ENCODE peak calls at places on chromosomes 1 and 21, in five cellular contexts. J is pancreas; T is effector memory CD4-positive, alpha-beta T cell; X is upper lobe of left lung; L is K562. Q is an unnamed sample.
A peak's percentile ranks its signal among the peaks of the same experiment; 100 is the strongest.

GRCh38 chr1:185341196-185341781 is 24.2 kb upstream of the IVNS1ABP start:
- DNase-seq in J (no peak), T (no peak), X (no peak), L (no peak), Q (no peak)

GRCh38 chr21:36461918-36462486 is 17.9 kb downstream of the CLDN14 start:
- DNase-seq in J (no peak), T (no peak), X (no peak), L (no peak), Q (no peak)

GRCh38 chr1:65832296-65832695 is 39.6 kb downstream of the PDE4B start:
- DNase-seq in J (no peak), T (no peak), X (no peak), L (no peak), Q (no peak)

GRCh38 chr1:186950547-186950946 is 121.8 kb downstream of the PLA2G4A start:
- DNase-seq in J (no peak), T (no peak), X (no peak), L (no peak), Q (no peak)

GRCh38 chr1:71656902-71657301 is 576.1 kb upstream of the ZRANB2 start:
- DNase-seq in J (no peak), T (no peak), X (no peak), L (no peak), Q (no peak)

GRCh38 chr1:202113690-202114300 is 8.9 kb upstream of the GPR37L1 start:
- DNase-seq in J (no peak), T (no peak), X (no peak), L (no peak), Q (no peak)

GRCh38 chr1:201573030-201573429 is 34.1 kb downstream of the NAV1 start:
- DNase-seq in J (no peak), T (no peak), X (no peak), L (no peak), Q (peak; percentile 58)

GRCh38 chr1:216961516-216961915 is 238.3 kb upstream of the ESRRG start:
- DNase-seq in J (no peak), T (no peak), X (no peak), L (no peak), Q (no peak)

GRCh38 chr1:213287987-213288386 is 236.9 kb downstream of the RPS6KC1 start:
- DNase-seq in J (no peak), T (no peak), X (peak; percentile 35), L (no peak), Q (no peak)

GRCh38 chr1:9900142-9901043 is 9.7 kb downstream of the CTNNBIP1 start:
- DNase-seq in J (peak; percentile 69), T (no peak), X (peak; percentile 97), L (no peak), Q (no peak)

GRCh38 chr1:15756143-15757015 is 2.2 kb upstream of the FBLIM1 start:
- DNase-seq in J (peak; percentile 59), T (no peak), X (no peak), L (no peak), Q (no peak)

GRCh38 chr1:112704908-112705627 is 1.9 kb downstream of the RHOC start:
- DNase-seq in J (peak; percentile 73), T (peak; percentile 26), X (peak; percentile 94), L (peak; percentile 95), Q (peak; percentile 91)

DNA sequence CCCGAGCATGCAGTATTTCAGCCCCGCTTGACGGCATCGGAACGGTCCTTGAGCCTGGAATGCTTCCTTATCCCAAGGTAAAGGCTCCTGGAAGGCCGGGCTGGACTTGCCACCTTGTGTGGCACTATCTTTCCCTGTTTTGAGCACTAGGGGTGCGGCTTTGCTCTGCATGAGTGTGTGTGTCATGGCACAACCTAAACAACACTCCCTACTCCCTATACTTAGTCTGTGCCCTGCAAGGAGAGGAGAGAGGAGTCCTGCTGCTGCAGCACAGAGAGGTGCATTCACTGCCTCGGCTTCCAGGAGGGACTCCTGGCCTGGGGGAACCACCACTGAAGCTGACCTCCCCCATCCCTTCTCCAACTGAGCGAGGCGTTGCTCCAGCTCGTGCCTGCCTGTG is 60.4 kb upstream of the BACE2 start:
- DNase-seq in J (no peak), T (no peak), X (no peak), L (no peak), Q (no peak)
- H3K27ac ChIP-seq in J (no peak overlapping the region), T (no peak overlapping the region), X (no peak overlapping the region), L (no peak overlapping the region), Q (no peak overlapping the region)

GRCh38 chr1:23555225-23555801 is 4.0 kb downstream of the ID3 start:
- DNase-seq in J (no peak), T (no peak), X (no peak), L (no peak), Q (no peak)
- H3K4me1 ChIP-seq in J (peaks cover 27% of the 10 kb centered on the region), T (peaks cover 36% of the 10 kb centered on the region), X (peaks cover 51% of the 10 kb centered on the region), L (peaks cover 54% of the 10 kb centered on the region), Q (peaks cover 61% of the 10 kb centered on the region)

DNA sequence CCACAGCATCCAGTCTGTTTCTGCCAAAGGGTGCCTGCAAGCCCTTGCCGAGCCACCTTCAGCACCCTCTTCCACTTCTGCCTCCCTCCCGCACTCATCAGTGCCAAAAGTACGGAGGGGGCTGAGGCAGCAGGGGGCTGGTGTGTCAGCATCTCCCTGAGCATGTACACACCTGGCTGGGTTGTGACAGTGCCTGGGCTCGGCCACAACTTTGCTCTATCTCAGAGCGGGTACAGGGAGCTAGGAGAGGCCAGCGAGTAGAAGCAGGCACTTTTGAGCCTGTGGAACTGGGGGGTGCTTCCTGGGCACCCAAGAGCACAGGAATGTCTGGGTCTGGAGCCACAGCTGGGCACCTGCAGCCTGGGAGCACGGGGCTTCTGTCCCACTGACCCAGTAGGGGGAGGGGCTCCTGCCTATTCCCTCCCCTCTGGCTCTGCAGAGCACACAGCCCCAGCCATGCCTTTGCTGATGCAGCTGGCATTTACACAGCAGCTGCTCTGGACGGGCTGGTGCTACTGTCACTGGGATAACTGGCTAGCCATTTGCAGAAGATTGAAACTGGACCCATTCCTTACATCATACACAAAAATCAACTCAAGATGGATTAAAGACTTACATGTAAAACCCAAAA is 319.8 kb upstream of the RRP15 start:
- DNase-seq in J (no peak), T (no peak), X (no peak), L (no peak), Q (no peak)
- H3K27ac ChIP-seq in J (no peak overlapping the region), T (no peak overlapping the region), X (no peak overlapping the region), L (no peak overlapping the region), Q (no peak overlapping the region)

GRCh38 chr21:45902292-45902995 is 79.1 kb upstream of the COL6A1 start:
- DNase-seq in J (peak; percentile 34), T (no peak), X (no peak), L (no peak), Q (no peak)
- H3K4me1 ChIP-seq in J (no peaks in the 10 kb centered on the region), T (no peaks in the 10 kb centered on the region), X (no peaks in the 10 kb centered on the region), L (no peaks in the 10 kb centered on the region), Q (no peaks in the 10 kb centered on the region)

GRCh38 chr1:38831753-38832734 is 27.5 kb downstream of the RRAGC start:
- DNase-seq in J (no peak), T (no peak), X (no peak), L (no peak), Q (no peak)

GRCh38 chr1:38827299-38827698 is 32.3 kb downstream of the RRAGC start:
- DNase-seq in J (no peak), T (no peak), X (no peak), L (no peak), Q (no peak)

GRCh38 chr1:38826262-38826661 is 33.3 kb downstream of the RRAGC start:
- DNase-seq in J (no peak), T (no peak), X (no peak), L (no peak), Q (no peak)

GRCh38 chr1:38826886-38827285 is 32.7 kb downstream of the RRAGC start:
- DNase-seq in J (no peak), T (no peak), X (no peak), L (no peak), Q (no peak)

DNA sequence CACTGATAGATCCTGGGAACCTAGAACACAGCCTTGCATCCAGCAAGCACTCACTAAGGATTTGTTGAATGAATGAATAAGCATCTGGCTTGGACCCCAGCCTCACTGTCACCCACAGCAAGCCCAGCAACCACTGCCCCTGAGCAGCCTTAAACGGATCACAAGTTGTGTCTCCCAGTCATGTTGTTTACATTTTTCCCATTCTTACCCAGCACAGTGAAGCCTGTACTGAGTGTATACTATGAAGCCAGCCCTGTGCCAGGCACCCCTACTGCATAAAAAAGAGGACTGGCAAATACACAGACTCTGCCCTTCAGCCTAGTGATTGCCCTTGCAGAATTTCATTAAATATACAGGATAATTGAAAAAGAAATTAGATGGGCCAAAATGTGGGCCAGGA is 30.2 kb downstream of the RRAGC start:
- DNase-seq in J (no peak), T (no peak), X (no peak), L (no peak), Q (no peak)
- H3K27ac ChIP-seq in J (no peak overlapping the region), T (no peak overlapping the region), X (no peak overlapping the region), L (no peak overlapping the region), Q (no peak overlapping the region)

GRCh38 chr1:209431402-209431801 is 152.1 kb upstream of the CAMK1G start:
- DNase-seq in J (no peak), T (no peak), X (no peak), L (no peak), Q (no peak)

GRCh38 chr1:209432443-209432825 is 151.1 kb upstream of the CAMK1G start:
- DNase-seq in J (no peak), T (no peak), X (no peak), L (no peak), Q (no peak)

GRCh38 chr1:209433649-209434031 is 149.9 kb upstream of the CAMK1G start:
- DNase-seq in J (no peak), T (no peak), X (no peak), L (no peak), Q (no peak)

GRCh38 chr1:209430821-209431259 is 152.7 kb upstream of the CAMK1G start:
- DNase-seq in J (no peak), T (no peak), X (no peak), L (no peak), Q (no peak)

GRCh38 chr1:209431813-209432442 is 151.6 kb upstream of the CAMK1G start:
- DNase-seq in J (no peak), T (no peak), X (no peak), L (no peak), Q (no peak)
- H3K4me1 ChIP-seq in J (no peaks in the 10 kb centered on the region), T (no peaks in the 10 kb centered on the region), X (no peaks in the 10 kb centered on the region), L (no peaks in the 10 kb centered on the region), Q (peaks cover 40% of the 10 kb centered on the region)

Q was measured in suprapubic skin.